ENCODE peak calls at places on chromosomes 6 and 20, in four cellular contexts. G is esophagus squamous epithelium, S is cardiac muscle cell, Z is cardiac fibroblast. J is an unnamed sample.

GRCh38 chr6:154039231-154039842 is at the start of gene OPRM1:
- DNase-seq in G (no peak), S (peak), Z (peak), J (peak)

GRCh38 chr6:48472121-48472520 is 361.1 kb upstream of the PTCHD4 start:
- DNase-seq in G (no peak), S (no peak), Z (peak), J (no peak)

GRCh38 chr6:36120539-36120938 is 9.8 kb upstream of the MAPK13 start:
- DNase-seq in G (no peak), S (no peak), Z (no peak), J (no peak)

GRCh38 chr6:161917645-161918044 is 643.8 kb upstream of the AGPAT4 start:
- DNase-seq in G (no peak), S (no peak), Z (no peak), J (no peak)

GRCh38 chr6:24882835-24883555 is 52.8 kb downstream of the RIPOR2 start:
- DNase-seq in G (no peak), S (no peak), Z (no peak), J (no peak)

GRCh38 chr20:47611785-47612184 is 110.1 kb downstream of the NCOA3 start:
- DNase-seq in G (no peak), S (no peak), Z (no peak), J (no peak)

GRCh38 chr20:37362821-37363220 is 16.9 kb downstream of the SRC start:
- DNase-seq in G (no peak), S (no peak), Z (no peak), J (no peak)

GRCh38 chr20:40689100-40689942 is at the start of gene MAFB:
- DNase-seq in G (peak), S (peak), Z (peak), J (peak)

GRCh38 chr6:161227004-161227950 is 46.6 kb downstream of the AGPAT4 start:
- DNase-seq in G (no peak), S (no peak), Z (no peak), J (no peak)

GRCh38 chr6:1318036-1318435 is 6.1 kb downstream of the FOXQ1 start:
- DNase-seq in G (no peak), S (no peak), Z (no peak), J (no peak)

GRCh38 chr6:106525885-106526280 is 103.4 kb downstream of the RTN4IP1 start:
- DNase-seq in G (no peak), S (no peak), Z (no peak), J (no peak)

GRCh38 chr6:33840064-33840926 is 36.5 kb upstream of the MLN start:
- DNase-seq in G (no peak), S (no peak), Z (peak), J (no peak)

GRCh38 chr6:24009319-24009718 is 116.7 kb upstream of the NRSN1 start:
- DNase-seq in G (no peak), S (no peak), Z (no peak), J (no peak)

GRCh38 chr20:54984104-54984448 is 508.7 kb downstream of the DOK5 start:
- DNase-seq in G (no peak), S (no peak), Z (no peak), J (no peak)

GRCh38 chr20:54981181-54981580 is 505.8 kb downstream of the DOK5 start:
- DNase-seq in G (no peak), S (no peak), Z (no peak), J (peak)

GRCh38 chr20:54985100-54985499 is 509.7 kb downstream of the DOK5 start:
- DNase-seq in G (no peak), S (no peak), Z (no peak), J (no peak)

GRCh38 chr20:54980321-54980960 is 505.0 kb downstream of the DOK5 start:
- DNase-seq in G (no peak), S (peak), Z (no peak), J (peak)
- TF ChIP-seq CTCF in G (peak), S (no peak), Z (no peak), J (peak)

GRCh38 chr20:62961310-62961783 is 8.8 kb downstream of the SLC17A9 start:
- DNase-seq in G (no peak), S (peak), Z (no peak), J (no peak)
- TF ChIP-seq CTCF in G (no peak), S (no peak), Z (no peak), J (no peak)

GRCh38 chr6:11146117-11146826 is 34.7 kb upstream of the ERVFRD-1 start:
- DNase-seq in G (no peak), S (peak), Z (no peak), J (no peak)

GRCh38 chr6:11144393-11144829 is 32.9 kb upstream of the ERVFRD-1 start:
- DNase-seq in G (peak), S (peak), Z (peak), J (peak)

GRCh38 chr6:11140061-11140460 is 28.5 kb upstream of the ERVFRD-1 start:
- DNase-seq in G (no peak), S (no peak), Z (no peak), J (no peak)

GRCh38 chr6:11142296-11143027 is 30.9 kb upstream of the ERVFRD-1 start:
- DNase-seq in G (no peak), S (no peak), Z (no peak), J (no peak)

GRCh38 chr6:11143394-11144371 is 32.2 kb upstream of the ERVFRD-1 start:
- DNase-seq in G (peak), S (no peak), Z (peak), J (no peak)
- TF ChIP-seq CTCF in G (no peak), S (no peak), Z (no peak), J (no peak)

DNA sequence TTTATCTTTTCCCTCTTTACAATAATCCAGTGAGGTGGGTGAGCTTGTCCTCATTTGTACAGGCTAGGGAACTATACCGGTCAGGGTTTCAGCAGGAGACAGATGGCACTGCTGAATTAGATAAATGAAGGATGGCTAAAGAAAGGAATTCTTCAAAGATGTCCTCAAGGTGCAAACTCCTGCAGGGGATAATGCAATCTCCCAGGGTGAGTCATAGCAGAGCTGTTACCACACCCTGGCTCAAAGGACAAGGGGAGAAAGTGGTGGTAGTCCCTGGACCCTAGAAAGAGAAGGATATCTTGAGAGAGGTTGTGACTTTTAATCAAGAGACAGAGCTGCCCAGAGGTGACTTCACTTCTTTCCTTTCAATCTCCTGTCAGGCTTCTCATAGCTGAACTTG is 66.7 kb downstream of the RFPL4B start:
- DNase-seq in G (no peak), S (no peak), Z (no peak), J (no peak)
- TF ChIP-seq CTCF in G (no peak), S (no peak), Z (no peak), J (no peak)

GRCh38 chr6:44004136-44004535 is 123.1 kb downstream of the MRPL14 start:
- DNase-seq in G (no peak), S (no peak), Z (no peak), J (no peak)

GRCh38 chr6:44006123-44006871 is 121.0 kb downstream of the MRPL14 start:
- DNase-seq in G (no peak), S (peak), Z (no peak), J (no peak)

GRCh38 chr6:44006872-44007303 is 120.4 kb downstream of the MRPL14 start:
- DNase-seq in G (no peak), S (no peak), Z (no peak), J (no peak)

GRCh38 chr6:44004625-44005506 is 122.4 kb downstream of the MRPL14 start:
- DNase-seq in G (no peak), S (peak), Z (peak), J (no peak)

GRCh38 chr6:44005507-44005903 is 121.7 kb downstream of the MRPL14 start:
- DNase-seq in G (no peak), S (no peak), Z (no peak), J (no peak)
- TF ChIP-seq CTCF in G (no peak), S (no peak), Z (no peak), J (no peak)

DNA sequence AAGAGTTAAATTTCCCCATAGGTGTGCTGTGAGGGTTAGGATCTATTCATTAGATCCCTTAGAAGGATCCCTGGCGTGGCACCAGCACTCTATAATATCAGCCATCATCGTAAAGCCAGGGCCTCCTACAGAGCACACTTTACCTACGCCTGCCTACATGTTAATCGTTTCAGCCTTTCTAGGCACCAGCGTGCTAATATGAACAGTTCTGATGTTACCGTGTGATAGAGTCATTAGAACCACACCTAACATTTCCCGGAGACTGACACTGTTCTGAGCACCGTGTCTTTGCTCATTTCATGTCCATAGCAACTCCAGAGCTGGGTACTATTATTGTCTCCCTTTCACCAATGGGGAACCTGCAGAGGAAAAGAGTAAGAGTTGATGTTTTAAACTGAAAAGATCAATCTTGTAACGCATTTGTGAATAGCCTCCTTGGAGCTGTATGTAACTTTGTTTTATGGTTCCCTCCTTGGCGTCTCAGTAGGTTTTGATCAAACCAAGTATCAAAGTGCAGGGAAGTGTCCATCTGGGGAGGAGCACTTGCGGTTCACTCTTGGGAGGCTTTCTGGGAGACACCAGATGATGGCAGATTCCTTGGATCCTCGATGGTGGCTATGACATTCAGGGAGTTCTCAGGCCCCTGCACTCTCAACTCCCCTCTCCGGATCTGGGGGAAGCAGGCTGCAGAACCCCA is 73.8 kb upstream of the KCNG1 start:
- DNase-seq in G (no peak), S (no peak), Z (no peak), J (no peak)
- TF ChIP-seq CTCF in G (no peak), S (no peak), Z (no peak), J (no peak)

GRCh38 chr6:111027219-111027618 is 45.4 kb downstream of the RPF2 start:
- DNase-seq in G (no peak), S (no peak), Z (no peak), J (no peak)
- TF ChIP-seq CTCF in G (no peak), S (no peak), Z (no peak), J (no peak)

GRCh38 chr6:31402324-31403282 is 792 bp upstream of the MICA start:
- DNase-seq in G (no peak), S (no peak), Z (peak), J (no peak)

GRCh38 chr6:31400467-31401289 is 2.7 kb upstream of the MICA start:
- DNase-seq in G (no peak), S (peak), Z (peak), J (peak)

GRCh38 chr6:31401403-31401802 is 2.0 kb upstream of the MICA start:
- DNase-seq in G (no peak), S (no peak), Z (peak), J (no peak)

GRCh38 chr6:31405996-31406395 is 2.6 kb downstream of the MICA start:
- DNase-seq in G (no peak), S (no peak), Z (no peak), J (no peak)

DNA sequence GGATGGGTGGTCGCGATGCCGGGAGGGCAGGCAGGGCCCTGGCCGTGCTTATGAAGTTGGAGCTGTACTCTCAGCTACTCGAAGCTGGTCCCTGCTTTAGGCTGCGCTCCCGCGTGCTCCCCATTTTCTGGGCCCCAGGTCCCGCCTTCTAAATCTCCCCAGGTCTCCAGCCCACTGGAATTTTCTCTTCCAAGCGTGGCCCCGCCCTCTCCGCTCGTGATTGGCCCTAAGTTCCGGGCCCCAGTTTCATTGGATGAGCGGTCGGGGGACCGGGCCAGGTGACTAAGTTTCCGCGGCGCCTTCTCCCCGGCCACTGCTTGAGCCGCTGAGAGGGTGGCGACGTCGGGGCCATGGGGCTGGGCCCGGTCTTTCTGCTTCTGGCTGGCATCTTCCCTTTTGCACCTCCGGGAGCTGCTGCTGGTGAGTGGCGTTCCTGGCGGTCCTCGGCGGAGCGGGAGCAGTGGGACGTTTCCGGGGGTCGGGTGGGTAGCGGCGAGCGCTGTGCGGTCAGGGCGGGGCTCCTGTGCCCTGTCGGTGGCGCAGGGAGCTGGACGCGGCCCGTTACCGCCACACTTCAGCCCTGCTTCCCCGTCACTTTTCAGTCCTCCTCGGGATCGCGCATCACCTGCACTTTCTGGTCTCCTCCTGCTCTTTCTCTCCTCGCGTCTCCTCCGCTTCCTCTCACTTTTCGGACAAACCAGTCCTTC is at the start of gene MICA:
- DNase-seq in G (peak), S (peak), Z (peak), J (peak)
- TF ChIP-seq CTCF in G (peak), S (no peak), Z (no peak), J (no peak)

GRCh38 chr6:122484760-122485159 is 13.2 kb upstream of the SERINC1 start:
- DNase-seq in G (no peak), S (no peak), Z (no peak), J (no peak)
- TF ChIP-seq CTCF in G (no peak), S (no peak), Z (no peak), J (no peak)

J was measured in nephron progenitor cell.